ENCODE peak calls at places on chromosomes 5 and 9, in four cellular contexts. L is stimulated activated naive CD8-positive, alpha-beta T cell treated with anti-CD3 and anti-CD28 coated beads, Interleukin-15, Interleukin-2, amounts not matched to agents 100 U/mL and 50 U/mL, for 24 hours; E is COR-L47; J is NCI-H2081. R is an unnamed sample.

GRCh38 chr5:10695055-10695649 is 65.9 kb downstream of the DAP start:
- DNase-seq in L (peak), E (peak), J (peak), R (peak)

GRCh38 chr5:97750576-97750975 is 567.5 kb upstream of the RIOK2 start:
- DNase-seq in L (no peak), E (no peak), J (no peak), R (no peak)

GRCh38 chr9:37976714-37977477 is 73.0 kb upstream of the SLC25A51 start:
- DNase-seq in L (no peak), E (no peak), J (no peak), R (no peak)

GRCh38 chr5:35229076-35230042 is 928 bp downstream of the PRLR start:
- DNase-seq in L (peak), E (no peak), J (no peak), R (peak)

GRCh38 chr5:430214-430925 is 12.6 kb upstream of the EXOC3 start:
- DNase-seq in L (no peak), E (no peak), J (no peak), R (no peak)

GRCh38 chr5:133396724-133397123 is 215.6 kb downstream of the FSTL4 start:
- DNase-seq in L (peak), E (no peak), J (no peak), R (no peak)

GRCh38 chr9:96022445-96023031 is 147.0 kb downstream of the ERCC6L2 start:
- DNase-seq in L (peak), E (no peak), J (no peak), R (no peak)

GRCh38 chr9:99104459-99105151 is at the start of gene TGFBR1:
- DNase-seq in L (peak), E (peak), J (peak), R (peak)

GRCh38 chr5:157568717-157569116 is 6.9 kb downstream of the ADAM19 start:
- DNase-seq in L (no peak), E (no peak), J (no peak), R (no peak)

GRCh38 chr9:87572719-87573118 is 75.1 kb downstream of the DAPK1 start:
- DNase-seq in L (no peak), E (no peak), J (no peak), R (no peak)

GRCh38 chr5:137888489-137888874 is 775 bp upstream of the PKD2L2 start:
- DNase-seq in L (no peak), E (no peak), J (no peak), R (no peak)

GRCh38 chr9:112771359-112772214 is 21.0 kb downstream of the SNX30 start:
- DNase-seq in L (no peak), E (no peak), J (no peak), R (no peak)

GRCh38 chr5:81450940-81451339 is 57.0 kb upstream of the ACOT12 start:
- DNase-seq in L (no peak), E (no peak), J (peak), R (no peak)

GRCh38 chr5:133083901-133084300 is 32.1 kb downstream of the HSPA4 start:
- DNase-seq in L (no peak), E (no peak), J (no peak), R (no peak)

GRCh38 chr5:177611446-177612214 is 11.7 kb downstream of the B4GALT7 start:
- DNase-seq in L (no peak), E (no peak), J (no peak), R (no peak)

GRCh38 chr5:31197183-31197582 is 3.7 kb downstream of the CDH6 start:
- DNase-seq in L (no peak), E (no peak), J (no peak), R (no peak)

GRCh38 chr5:175840050-175840841 is 31.1 kb upstream of the CPLX2 start:
- DNase-seq in L (no peak), E (no peak), J (no peak), R (no peak)

R was measured in iPS DF 19.7.